ENCODE peak calls at places on chromosomes 7 and 10, in eight cellular contexts. Q is prostate gland, B is HCT116, F is GM12878, D is Panc1, G is SK-N-SH, W is endothelial cell of umbilical vein, E is GM23338. N is an unnamed sample.

GRCh38 chr10:76324283-76324682 is 892.9 kb downstream of the LRMDA start:
- DNase-seq in Q (peak; percentile 86), B (no peak), F (no peak), D (no peak), G (no peak), W (no peak), E (no peak), N (no peak)

GRCh38 chr10:66365686-66366085 is 560.1 kb upstream of the LRRTM3 start:
- DNase-seq in Q (no peak), B (no peak), F (no peak), D (no peak), G (no peak), W (no peak), E (no peak), N (no peak)

GRCh38 chr10:25441270-25441669 is 266.5 kb downstream of the GPR158 start:
- DNase-seq in Q (no peak), B (no peak), F (no peak), D (no peak), G (no peak), W (no peak), E (no peak), N (no peak)

GRCh38 chr10:7300327-7300726 is 110.5 kb downstream of the SFMBT2 start:
- DNase-seq in Q (no peak), B (no peak), F (no peak), D (no peak), G (peak; percentile 50), W (no peak), E (no peak), N (no peak)

GRCh38 chr10:93309062-93309461 is 173.1 kb downstream of the MYOF start:
- DNase-seq in Q (no peak), B (no peak), F (no peak), D (no peak), G (peak; percentile 54), W (no peak), E (no peak), N (no peak)

GRCh38 chr10:102419561-102420442 is 834 bp upstream of the FBXL15 start:
- DNase-seq in Q (peak; percentile 40), B (no peak), F (no peak), D (no peak), G (peak; percentile 92), W (peak; percentile 39), E (peak; percentile 85), N (no peak)

GRCh38 chr10:129977794-129978193 is 13.7 kb upstream of the EBF3 start:
- DNase-seq in Q (no peak), B (no peak), F (no peak), D (no peak), G (no peak), W (no peak), E (no peak), N (no peak)

GRCh38 chr7:18429547-18429946 is 66.0 kb upstream of the HDAC9 start:
- DNase-seq in Q (no peak), B (no peak), F (no peak), D (no peak), G (no peak), W (peak; percentile 33), E (no peak), N (no peak)

GRCh38 chr10:115572740-115573455 is 479.7 kb downstream of the ATRNL1 start:
- DNase-seq in Q (no peak), B (peak; percentile 7), F (no peak), D (peak; percentile 8), G (peak; percentile 12), W (no peak), E (peak; percentile 76), N (no peak)

GRCh38 chr10:111968624-111969023 is 214.9 kb downstream of the GPAM start:
- DNase-seq in Q (no peak), B (no peak), F (no peak), D (no peak), G (no peak), W (no peak), E (no peak), N (no peak)

GRCh38 chr7:35758421-35758820 is 42.4 kb upstream of the SEPTIN7 start:
- DNase-seq in Q (no peak), B (no peak), F (no peak), D (no peak), G (peak; percentile 53), W (no peak), E (peak; percentile 48), N (no peak)

GRCh38 chr7:158742065-158742821 is 37.6 kb upstream of the NCAPG2 start:
- DNase-seq in Q (no peak), B (no peak), F (no peak), D (no peak), G (no peak), W (no peak), E (no peak), N (no peak)

GRCh38 chr10:127906548-127907377 is at the start of gene PTPRE:
- DNase-seq in Q (peak; percentile 48), B (peak; percentile 40), F (no peak), D (no peak), G (peak; percentile 96), W (peak; percentile 69), E (peak; percentile 83), N (peak; percentile 63)

GRCh38 chr10:59055046-59055445 is 121.4 kb upstream of the PHYHIPL start:
- DNase-seq in Q (no peak), B (no peak), F (no peak), D (no peak), G (no peak), W (no peak), E (no peak), N (no peak)

GRCh38 chr7:79182283-79182682 is 271.2 kb downstream of the MAGI2 start:
- DNase-seq in Q (no peak), B (no peak), F (no peak), D (no peak), G (no peak), W (no peak), E (no peak), N (no peak)

GRCh38 chr10:85193796-85194195 is 865.4 kb downstream of the CCSER2 start:
- DNase-seq in Q (no peak), B (no peak), F (no peak), D (no peak), G (no peak), W (no peak), E (no peak), N (no peak)

GRCh38 chr10:102615361-102615760 is 28.9 kb upstream of the TRIM8 start:
- DNase-seq in Q (no peak), B (no peak), F (no peak), D (no peak), G (peak; percentile 70), W (peak; percentile 29), E (peak; percentile 80), N (no peak)

GRCh38 chr10:34135515-34135914 is 679.6 kb downstream of the PARD3 start:
- DNase-seq in Q (no peak), B (no peak), F (peak; percentile 34), D (no peak), G (no peak), W (no peak), E (no peak), N (no peak)

GRCh38 chr7:139566075-139566474 is 42.6 kb downstream of the CLEC2L start:
- DNase-seq in Q (no peak), B (no peak), F (no peak), D (no peak), G (no peak), W (no peak), E (no peak), N (no peak)

GRCh38 chr7:17185690-17186070 is 112.8 kb upstream of the AHR start:
- DNase-seq in Q (no peak), B (no peak), F (peak; percentile 59), D (no peak), G (no peak), W (peak; percentile 45), E (no peak), N (no peak)

GRCh38 chr10:92957223-92958010 is 103.2 kb upstream of the CYP26C1 start:
- DNase-seq in Q (no peak), B (no peak), F (no peak), D (no peak), G (no peak), W (no peak), E (no peak), N (no peak)

GRCh38 chr7:25496394-25497103 is 268.3 kb upstream of the NPVF start:
- DNase-seq in Q (no peak), B (no peak), F (peak; percentile 39), D (no peak), G (no peak), W (no peak), E (no peak), N (no peak)
- H3K27ac ChIP-seq in Q (no peak overlapping the region), B (no peak overlapping the region), F (peak overlapping the region; percentile 9), D (no peak overlapping the region), G (no peak overlapping the region), W (no peak overlapping the region), E (no peak overlapping the region), N (peak overlapping the region; percentile 62)

GRCh38 chr7:1056006-1056784 is 11.8 kb downstream of the GPR146 start:
- DNase-seq in Q (no peak), B (no peak), F (no peak), D (no peak), G (peak; percentile 72), W (peak; percentile 89), E (no peak), N (no peak)
- TF ChIP-seq POLR2AphosphoS5 in Q (no peak), B (no peak), F (no peak), D (no peak), G (no peak), W (peak; percentile 61), E (no peak), N (no peak)

GRCh38 chr7:101125989-101126650 is 784 bp upstream of the SERPINE1 start:
- DNase-seq in Q (no peak), B (no peak), F (peak; percentile 69), D (no peak), G (no peak), W (peak; percentile 94), E (no peak), N (no peak)

GRCh38 chr7:101128040-101128834 is 1.3 kb downstream of the SERPINE1 start:
- DNase-seq in Q (no peak), B (no peak), F (no peak), D (no peak), G (no peak), W (peak; percentile 36), E (no peak), N (no peak)

GRCh38 chr7:101127460-101128039 is 646 bp downstream of the SERPINE1 start:
- DNase-seq in Q (no peak), B (no peak), F (no peak), D (no peak), G (no peak), W (no peak), E (no peak), N (no peak)

GRCh38 chr7:101124376-101125056 is 2.4 kb upstream of the SERPINE1 start:
- DNase-seq in Q (no peak), B (no peak), F (no peak), D (no peak), G (no peak), W (peak; percentile 88), E (no peak), N (no peak)

GRCh38 chr7:101126651-101127459 is at the start of gene SERPINE1:
- DNase-seq in Q (peak; percentile 74), B (peak; percentile 86), F (peak; percentile 47), D (peak; percentile 97), G (peak; percentile 83), W (peak; percentile 98), E (peak; percentile 82), N (peak; percentile 56)
- TF ChIP-seq CTCF in Q (no peak), B (no peak), F (no peak), D (no peak), G (peak; percentile 60), W (peak; percentile 26), E (peak; percentile 39), N (peak; percentile 31)

DNA sequence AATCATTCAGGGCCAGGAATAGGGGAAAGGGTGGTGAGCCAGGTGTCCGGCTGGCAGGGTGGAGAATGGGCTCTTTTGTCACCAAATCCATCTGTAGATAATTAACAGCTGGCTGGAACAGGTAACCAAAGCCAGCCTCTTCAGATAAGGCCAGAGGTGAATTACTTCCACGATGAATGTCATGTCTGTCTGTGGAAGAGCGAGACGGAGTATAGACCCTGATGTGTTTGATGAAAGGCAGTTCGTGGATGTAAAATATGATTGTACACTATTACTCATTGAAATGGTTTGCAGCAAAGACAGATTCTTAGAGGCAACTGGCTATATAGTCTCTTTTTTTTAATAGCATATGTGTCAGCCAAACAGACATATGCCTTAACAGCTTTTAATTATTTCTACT is 149.8 kb downstream of the KLF6 start:
- DNase-seq in Q (no peak), B (no peak), F (no peak), D (no peak), G (no peak), W (no peak), E (no peak), N (no peak)
- H3K27ac ChIP-seq in Q (no peak overlapping the region), B (no peak overlapping the region), F (no peak overlapping the region), D (no peak overlapping the region), G (no peak overlapping the region), W (no peak overlapping the region), E (no peak overlapping the region), N (peak overlapping the region; percentile 54)